ENCODE peak calls at places on chromosomes 1 and 21, in four cellular contexts. E is mesothelial cell of epicardium, Y is fibroblast of lung, K is activated B cell treated with CpG ODN at 0.5 μM for 24 hours. I is an unnamed sample.

GRCh38 chr1:106613106-106613505 is 443.4 kb upstream of the PRMT6 start:
- DNase-seq in E (no peak), Y (no peak), K (no peak), I (no peak)

GRCh38 chr1:85411567-85412312 is 53.2 kb downstream of the DDAH1 start:
- DNase-seq in E (no peak), Y (no peak), K (no peak), I (no peak)

GRCh38 chr1:204072951-204073836 is at the start of gene SOX13:
- DNase-seq in E (peak), Y (peak), K (no peak), I (no peak)

GRCh38 chr1:172108494-172108893 is 267.2 kb downstream of the DNM3 start:
- DNase-seq in E (no peak), Y (no peak), K (no peak), I (no peak)

GRCh38 chr1:19432943-19433609 is 52.3 kb downstream of the CAPZB start:
- DNase-seq in E (no peak), Y (peak), K (no peak), I (no peak)

GRCh38 chr1:112389689-112390088 is 6.3 kb upstream of the CTTNBP2NL start:
- DNase-seq in E (no peak), Y (no peak), K (no peak), I (no peak)

GRCh38 chr21:15976807-15977206 is 247.0 kb downstream of the USP25 start:
- DNase-seq in E (no peak), Y (peak), K (no peak), I (no peak)

GRCh38 chr1:6523566-6523965 is 30.7 kb downstream of the NOL9 start:
- DNase-seq in E (no peak), Y (peak), K (no peak), I (no peak)

GRCh38 chr1:179187043-179187442 is 42.4 kb downstream of the ABL2 start:
- DNase-seq in E (no peak), Y (no peak), K (no peak), I (no peak)

GRCh38 chr1:31297273-31298247 is 728 bp downstream of the ZCCHC17 start:
- DNase-seq in E (no peak), Y (peak), K (no peak), I (no peak)

GRCh38 chr1:238681021-238681420 is 705.3 kb upstream of the CHRM3 start:
- DNase-seq in E (no peak), Y (peak), K (no peak), I (no peak)

GRCh38 chr1:56068908-56069307 is 510.5 kb downstream of the PLPP3 start:
- DNase-seq in E (no peak), Y (no peak), K (no peak), I (no peak)

GRCh38 chr1:243672675-243673074 is 177.4 kb downstream of the AKT3 start:
- DNase-seq in E (no peak), Y (no peak), K (no peak), I (no peak)

GRCh38 chr21:39611547-39612190 is 1.1 kb upstream of the B3GALT5 start:
- DNase-seq in E (no peak), Y (no peak), K (no peak), I (no peak)

GRCh38 chr21:42423197-42423675 is 19.5 kb downstream of the UBASH3A start:
- DNase-seq in E (no peak), Y (no peak), K (no peak), I (no peak)

GRCh38 chr21:31922881-31923280 is 50.1 kb downstream of the HUNK start:
- DNase-seq in E (no peak), Y (no peak), K (no peak), I (no peak)

GRCh38 chr21:36254106-36254941 is 65.7 kb upstream of the MORC3 start:
- DNase-seq in E (no peak), Y (no peak), K (no peak), I (no peak)

GRCh38 chr1:98086796-98087195 is 166.0 kb upstream of the DPYD start:
- DNase-seq in E (no peak), Y (peak), K (no peak), I (no peak)

GRCh38 chr1:111270781-111271463 is 19.7 kb upstream of the CHIA start:
- DNase-seq in E (no peak), Y (no peak), K (no peak), I (no peak)

GRCh38 chr1:91020967-91021685 is 709 bp downstream of the ZNF644 start:
- DNase-seq in E (peak), Y (peak), K (peak), I (peak)

GRCh38 chr1:37557402-37557801 is 662 bp downstream of the DNALI1 start:
- DNase-seq in E (no peak), Y (no peak), K (no peak), I (no peak)

GRCh38 chr1:69648486-69648885 is 80.8 kb downstream of the LRRC7 start:
- DNase-seq in E (no peak), Y (peak), K (no peak), I (no peak)

DNA sequence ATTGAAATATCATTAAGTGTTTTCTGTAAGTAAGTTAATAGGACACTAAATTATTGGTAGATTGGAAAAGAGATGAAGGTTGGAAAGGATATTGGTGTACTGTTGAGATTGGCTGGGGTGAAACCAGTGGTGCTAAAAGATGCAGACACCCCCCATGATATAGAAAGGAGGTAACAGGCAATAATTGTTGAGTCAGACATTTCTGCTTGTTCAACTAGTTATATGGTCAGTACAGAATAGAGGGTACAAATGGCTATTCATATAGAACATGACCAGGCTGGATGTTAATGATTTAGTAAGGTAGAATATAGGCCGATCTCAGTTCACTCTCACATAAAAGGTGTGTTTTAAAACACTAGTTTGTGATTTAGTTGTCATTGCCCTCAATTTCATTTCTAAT is 104.5 kb downstream of the POU2F1 start:
- DNase-seq in E (no peak), Y (no peak), K (no peak), I (no peak)
- TF ChIP-seq CTCF in E (no peak), Y (no peak), K (no peak), I (no peak)

DNA sequence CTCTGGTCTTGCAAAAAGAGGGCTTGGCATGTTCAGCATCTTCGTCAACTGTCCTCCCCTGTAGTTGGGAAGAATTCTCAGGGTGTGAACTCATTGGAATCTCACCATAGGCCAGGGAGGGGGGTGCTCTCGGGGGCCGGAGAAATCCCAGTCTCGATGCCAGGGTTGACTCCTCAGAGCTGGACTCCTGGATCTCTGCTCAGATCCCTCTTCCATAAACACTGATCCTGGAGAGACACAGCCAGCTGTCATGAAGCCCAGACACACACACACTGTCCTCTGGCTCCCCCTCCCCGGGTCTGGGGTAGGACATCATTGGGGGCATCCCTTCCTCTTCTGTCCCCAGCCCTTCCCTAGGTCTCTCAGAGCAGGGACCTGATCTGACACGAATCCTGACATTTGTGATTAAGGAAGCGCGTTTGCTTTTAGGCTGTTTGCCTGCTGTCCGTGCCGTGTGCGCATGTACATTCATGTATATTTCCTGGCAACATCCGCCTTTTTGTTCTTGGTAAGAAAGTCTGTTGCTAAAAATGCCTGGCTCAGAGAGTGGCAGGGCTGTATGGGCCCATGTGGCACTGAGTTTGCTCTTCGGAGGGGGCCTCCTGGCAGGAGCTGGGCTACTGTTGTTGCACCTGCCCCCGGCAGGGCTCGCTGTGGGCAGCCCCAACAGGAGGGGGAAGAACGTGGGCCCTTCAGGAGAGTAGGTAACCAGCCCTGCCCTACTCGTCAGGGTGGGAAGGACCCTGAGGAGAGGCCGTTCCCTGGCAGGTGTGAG is 45.4 kb upstream of the SELENON start:
- DNase-seq in E (no peak), Y (no peak), K (no peak), I (no peak)
- TF ChIP-seq CTCF in E (no peak), Y (no peak), K (no peak), I (no peak)

GRCh38 chr1:14568716-14569115 is 29.8 kb upstream of the KAZN start:
- DNase-seq in E (no peak), Y (no peak), K (no peak), I (no peak)

GRCh38 chr1:14570514-14570913 is 28.0 kb upstream of the KAZN start:
- DNase-seq in E (no peak), Y (peak), K (no peak), I (no peak)

GRCh38 chr1:14565076-14565475 is 33.4 kb upstream of the KAZN start:
- DNase-seq in E (no peak), Y (no peak), K (no peak), I (no peak)

GRCh38 chr1:14567903-14568302 is 30.6 kb upstream of the KAZN start:
- DNase-seq in E (no peak), Y (no peak), K (no peak), I (no peak)

DNA sequence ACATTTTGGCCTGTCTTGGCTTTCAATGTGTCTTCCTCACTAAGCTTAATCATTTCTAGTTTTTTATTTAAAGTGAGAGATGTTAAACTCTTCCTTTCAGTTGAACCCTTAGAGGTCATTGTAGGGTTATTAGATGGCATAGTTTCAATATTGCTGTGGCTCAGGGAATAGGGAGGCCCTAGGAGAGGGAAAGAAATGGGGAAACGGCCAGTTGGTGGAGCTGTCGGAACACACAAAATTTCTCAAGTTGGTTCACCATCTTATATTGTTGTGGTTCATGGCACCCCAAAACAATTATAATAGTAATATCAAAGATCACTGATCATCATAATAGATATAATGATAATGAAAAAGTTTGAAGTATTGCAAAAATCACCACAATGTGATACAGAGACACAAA is 31.4 kb upstream of the KAZN start:
- DNase-seq in E (no peak), Y (no peak), K (no peak), I (no peak)
- TF ChIP-seq CTCF in E (no peak), Y (no peak), K (no peak), I (peak)

DNA sequence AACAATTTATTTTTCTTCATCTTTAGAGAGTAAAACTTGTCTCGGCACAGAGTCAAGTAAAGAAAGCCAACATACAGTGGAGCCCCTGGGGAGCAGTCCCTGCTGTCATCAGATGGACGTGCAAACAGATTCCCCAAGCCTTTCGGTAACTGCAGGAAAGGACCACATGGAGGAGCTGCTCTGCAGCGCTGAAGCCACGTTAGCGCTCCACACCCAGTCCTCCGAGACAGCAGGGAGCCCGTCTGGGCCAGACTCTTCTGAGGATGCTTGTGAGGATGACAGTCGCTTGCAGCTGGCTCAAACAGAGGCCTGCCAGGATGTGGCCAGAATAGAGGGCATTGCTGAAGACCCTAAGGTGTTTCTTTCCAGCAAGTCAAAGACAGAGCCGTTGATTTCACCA is 77.1 kb upstream of the SCCPDH start:
- DNase-seq in E (no peak), Y (peak), K (no peak), I (no peak)
- TF ChIP-seq CTCF in E (no peak), Y (peak), K (no peak), I (peak)

GRCh38 chr1:62905872-62906271 is 121.9 kb downstream of the ATG4C start:
- DNase-seq in E (no peak), Y (no peak), K (no peak), I (no peak)

GRCh38 chr1:62905309-62905708 is 121.4 kb downstream of the ATG4C start:
- DNase-seq in E (no peak), Y (no peak), K (no peak), I (no peak)

GRCh38 chr1:62908168-62908567 is 124.2 kb downstream of the ATG4C start:
- DNase-seq in E (no peak), Y (no peak), K (no peak), I (no peak)

GRCh38 chr1:62904537-62904936 is 120.6 kb downstream of the ATG4C start:
- DNase-seq in E (no peak), Y (no peak), K (no peak), I (no peak)

DNA sequence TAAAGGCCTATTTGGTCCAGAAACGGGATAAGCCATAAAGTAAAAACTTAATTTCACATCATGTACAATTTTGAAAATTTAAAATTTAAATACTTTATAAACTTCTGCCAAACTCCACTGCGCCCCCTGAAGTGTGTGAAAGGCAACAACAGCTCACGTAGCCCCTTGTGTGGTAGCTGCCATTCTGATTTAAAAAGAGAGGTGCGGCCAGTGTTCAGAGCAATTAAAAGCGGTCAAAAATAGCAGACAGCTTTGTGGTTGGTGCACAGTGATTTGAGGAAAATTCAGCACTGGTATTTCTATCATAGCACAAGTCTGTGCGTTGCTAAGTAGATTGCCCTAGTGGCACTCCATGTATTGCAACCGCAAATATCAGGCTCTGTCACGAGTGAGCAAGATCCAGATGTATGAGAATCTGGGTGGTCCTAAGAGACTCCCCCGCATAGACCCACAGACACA is 122.5 kb downstream of the ATG4C start:
- DNase-seq in E (no peak), Y (peak), K (no peak), I (no peak)
- TF ChIP-seq CTCF in E (peak), Y (peak), K (no peak), I (peak)

DNA sequence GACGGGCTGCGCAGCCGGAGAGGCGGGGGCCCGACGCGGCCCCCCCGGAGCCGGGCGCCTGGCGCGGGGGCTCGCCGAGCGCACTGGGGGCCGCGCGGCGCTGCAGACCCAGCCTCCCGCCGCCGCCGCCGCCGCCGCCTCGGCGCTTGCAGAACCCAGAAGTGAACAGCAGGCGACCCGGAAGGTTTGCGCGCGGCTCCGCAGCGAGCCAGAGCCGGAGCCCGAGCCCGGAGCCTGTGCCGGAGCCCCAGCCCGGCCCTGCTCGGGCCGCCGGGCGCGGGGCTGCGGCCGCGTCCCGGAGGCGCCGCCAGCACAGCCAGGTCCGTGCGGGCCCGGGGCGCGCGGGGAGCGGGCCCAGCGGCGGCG is at the start of gene ZNF362:
- DNase-seq in E (peak), Y (peak), K (peak), I (no peak)
- TF ChIP-seq CTCF in E (no peak), Y (peak), K (no peak), I (peak)

GRCh38 chr1:27346991-27347627 is 5.3 kb downstream of the SYTL1 start:
- DNase-seq in E (no peak), Y (no peak), K (no peak), I (no peak)

GRCh38 chr1:27351541-27352107 is 9.8 kb downstream of the SYTL1 start:
- DNase-seq in E (no peak), Y (no peak), K (no peak), I (no peak)

GRCh38 chr1:27349784-27350672 is 8.2 kb downstream of the SYTL1 start:
- DNase-seq in E (peak), Y (peak), K (no peak), I (no peak)

GRCh38 chr1:27350673-27351540 is 9.1 kb downstream of the SYTL1 start:
- DNase-seq in E (no peak), Y (peak), K (no peak), I (no peak)

GRCh38 chr1:27348861-27349783 is 7.3 kb downstream of the SYTL1 start:
- DNase-seq in E (no peak), Y (no peak), K (no peak), I (no peak)
- TF ChIP-seq CTCF in E (no peak), Y (no peak), K (no peak), I (no peak)

DNA sequence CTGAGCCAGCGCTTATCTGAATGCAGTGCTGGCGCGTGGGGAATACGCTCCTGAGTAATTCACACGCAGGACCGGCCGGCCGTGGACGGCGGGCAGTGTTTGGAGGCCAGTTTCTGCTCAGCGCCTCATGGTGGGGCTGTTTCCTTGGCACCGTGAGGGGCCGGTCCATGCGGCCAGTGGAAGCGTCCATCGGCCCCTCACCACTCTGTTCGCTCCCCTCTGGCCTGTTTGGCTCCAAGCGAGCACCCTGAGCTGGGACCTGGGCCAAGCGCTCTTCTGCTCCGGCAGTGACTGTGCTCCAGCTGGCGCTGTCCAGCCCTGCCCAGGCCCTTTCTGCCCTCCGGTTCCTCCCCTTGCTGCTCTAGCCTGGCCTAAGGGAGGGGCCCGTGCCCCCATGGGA is 16.3 kb upstream of the PLCH2 start:
- DNase-seq in E (no peak), Y (peak), K (no peak), I (no peak)
- TF ChIP-seq CTCF in E (no peak), Y (peak), K (no peak), I (no peak)

GRCh38 chr1:2445162-2445822 is 30.8 kb upstream of the PLCH2 start:
- DNase-seq in E (no peak), Y (no peak), K (no peak), I (no peak)

GRCh38 chr1:2443285-2444137 is 31.1 kb upstream of the PEX10 start:
- DNase-seq in E (no peak), Y (no peak), K (no peak), I (no peak)

GRCh38 chr1:2442676-2443075 is 30.3 kb upstream of the PEX10 start:
- DNase-seq in E (no peak), Y (no peak), K (no peak), I (no peak)

GRCh38 chr1:2445823-2446215 is 30.3 kb upstream of the PLCH2 start:
- DNase-seq in E (no peak), Y (no peak), K (no peak), I (no peak)

DNA sequence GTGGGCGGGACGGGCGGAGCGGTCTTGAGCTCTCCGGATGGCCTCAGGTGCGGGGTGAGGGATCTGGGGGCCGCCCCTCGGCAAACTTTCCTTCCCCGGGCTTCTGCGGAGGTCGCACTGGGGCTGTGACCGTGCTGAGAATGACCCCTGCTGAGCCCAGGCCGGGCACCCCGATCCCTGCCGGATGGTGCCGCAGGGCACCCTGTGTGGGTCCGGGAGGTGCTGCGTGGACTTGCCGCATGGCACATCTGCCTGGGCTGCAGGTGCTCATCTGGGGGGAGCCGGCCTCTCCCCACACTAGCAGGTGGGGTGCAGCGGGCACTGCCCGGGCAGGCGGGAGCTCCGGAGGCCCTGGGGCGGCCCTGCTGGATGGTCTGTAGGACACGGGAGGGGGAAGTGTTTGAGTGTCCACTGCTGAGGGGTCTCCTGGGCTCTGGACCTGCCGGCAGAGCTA is 31.8 kb upstream of the PEX10 start:
- DNase-seq in E (no peak), Y (no peak), K (no peak), I (no peak)
- TF ChIP-seq CTCF in E (no peak), Y (no peak), K (no peak), I (no peak)

GRCh38 chr1:87336623-87337067 is 8.0 kb downstream of the LMO4 start:
- DNase-seq in E (no peak), Y (peak), K (no peak), I (no peak)

GRCh38 chr1:87333692-87334347 is 5.1 kb downstream of the LMO4 start:
- DNase-seq in E (no peak), Y (peak), K (no peak), I (no peak)

GRCh38 chr1:87331319-87332269 is 2.9 kb downstream of the LMO4 start:
- DNase-seq in E (peak), Y (peak), K (peak), I (peak)

GRCh38 chr1:87335175-87335992 is 6.7 kb downstream of the LMO4 start:
- DNase-seq in E (peak), Y (peak), K (peak), I (peak)

GRCh38 chr1:87334351-87335174 is 5.9 kb downstream of the LMO4 start:
- DNase-seq in E (peak), Y (peak), K (no peak), I (no peak)
- TF ChIP-seq CTCF in E (peak), Y (peak), K (no peak), I (peak)

I was measured in type B pancreatic cell.